ENCODE peak calls at places on chromosomes 3 and 15, in four cellular contexts. Y, S, N and Q are unnamed samples.

GRCh38 chr15:91186892-91187644 is 87.0 kb downstream of the SV2B start:
- DNase-seq in N (no peak), S (peak), Y (peak), Q (peak)

GRCh38 chr15:77870195-77871065 is 207.1 kb downstream of the TBC1D2B start:
- DNase-seq in S (peak), Y (peak), N (peak), Q (peak)

GRCh38 chr3:23800731-23801130 is 5.0 kb upstream of the UBE2E1 start:
- DNase-seq in N (no peak), S (no peak), Y (peak), Q (no peak)

GRCh38 chr3:136728918-136729317 is 23.3 kb downstream of the STAG1 start:
- DNase-seq in S (no peak), N (peak), Y (peak), Q (peak)

GRCh38 chr15:90851114-90851513 is 17.3 kb upstream of the FURIN start:
- DNase-seq in S (no peak), Y (peak), N (no peak), Q (no peak)

GRCh38 chr15:70279096-70279495 is 181.4 kb upstream of the TLE3 start:
- DNase-seq in S (no peak), N (no peak), Y (no peak), Q (no peak)

GRCh38 chr3:114732353-114732752 is 414.7 kb downstream of the ZBTB20 start:
- DNase-seq in S (no peak), Y (no peak), N (no peak), Q (no peak)

GRCh38 chr3:183193762-183194701 is 31.5 kb upstream of the LAMP3 start:
- DNase-seq in Y (peak), S (no peak), N (no peak), Q (no peak)

GRCh38 chr15:74384566-74385441 is 17.4 kb upstream of the CYP11A1 start:
- DNase-seq in Y (no peak), N (no peak), S (no peak), Q (peak)

GRCh38 chr3:136141891-136142290 is 54.2 kb downstream of the MSL2 start:
- DNase-seq in N (no peak), S (no peak), Y (peak), Q (no peak)

GRCh38 chr3:127670229-127670559 is 2.6 kb upstream of the ABTB1 start:
- DNase-seq in N (no peak), Y (no peak), S (no peak), Q (no peak)

GRCh38 chr15:24948495-24948894 is 6.3 kb upstream of the SNRPN start:
- DNase-seq in N (no peak), Y (no peak), S (no peak), Q (no peak)

GRCh38 chr15:24944939-24945338 is 9.8 kb upstream of the SNRPN start:
- DNase-seq in Y (peak), S (no peak), N (no peak), Q (no peak)

GRCh38 chr15:24945711-24946110 is 9.1 kb upstream of the SNRPN start:
- DNase-seq in S (no peak), N (no peak), Y (no peak), Q (no peak)

DNA sequence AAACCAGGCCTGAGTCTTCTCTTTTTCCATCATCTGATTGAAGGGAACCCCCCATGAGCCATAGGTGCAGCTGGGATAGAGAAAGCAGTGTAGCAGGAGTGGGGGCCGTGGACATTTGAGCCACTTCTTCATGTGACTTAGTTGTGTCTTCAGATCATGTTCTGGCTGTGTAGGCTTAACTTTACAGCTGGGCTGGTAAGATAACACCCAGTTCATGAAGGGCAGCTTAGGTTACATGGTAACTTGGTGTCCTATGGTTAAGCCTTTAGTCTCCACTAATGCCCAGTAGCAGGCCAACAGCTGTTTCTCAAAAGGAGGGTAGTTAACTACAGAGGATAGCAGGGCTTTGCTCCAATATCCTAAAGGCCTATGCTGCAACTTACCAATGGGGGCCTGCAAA is 11.4 kb upstream of the SNRPN start:
- DNase-seq in S (no peak), N (no peak), Y (no peak), Q (no peak)
- H3K23ac ChIP-seq in S (no peak), N (no peak), Y (no peak), Q (no peak)

DNA sequence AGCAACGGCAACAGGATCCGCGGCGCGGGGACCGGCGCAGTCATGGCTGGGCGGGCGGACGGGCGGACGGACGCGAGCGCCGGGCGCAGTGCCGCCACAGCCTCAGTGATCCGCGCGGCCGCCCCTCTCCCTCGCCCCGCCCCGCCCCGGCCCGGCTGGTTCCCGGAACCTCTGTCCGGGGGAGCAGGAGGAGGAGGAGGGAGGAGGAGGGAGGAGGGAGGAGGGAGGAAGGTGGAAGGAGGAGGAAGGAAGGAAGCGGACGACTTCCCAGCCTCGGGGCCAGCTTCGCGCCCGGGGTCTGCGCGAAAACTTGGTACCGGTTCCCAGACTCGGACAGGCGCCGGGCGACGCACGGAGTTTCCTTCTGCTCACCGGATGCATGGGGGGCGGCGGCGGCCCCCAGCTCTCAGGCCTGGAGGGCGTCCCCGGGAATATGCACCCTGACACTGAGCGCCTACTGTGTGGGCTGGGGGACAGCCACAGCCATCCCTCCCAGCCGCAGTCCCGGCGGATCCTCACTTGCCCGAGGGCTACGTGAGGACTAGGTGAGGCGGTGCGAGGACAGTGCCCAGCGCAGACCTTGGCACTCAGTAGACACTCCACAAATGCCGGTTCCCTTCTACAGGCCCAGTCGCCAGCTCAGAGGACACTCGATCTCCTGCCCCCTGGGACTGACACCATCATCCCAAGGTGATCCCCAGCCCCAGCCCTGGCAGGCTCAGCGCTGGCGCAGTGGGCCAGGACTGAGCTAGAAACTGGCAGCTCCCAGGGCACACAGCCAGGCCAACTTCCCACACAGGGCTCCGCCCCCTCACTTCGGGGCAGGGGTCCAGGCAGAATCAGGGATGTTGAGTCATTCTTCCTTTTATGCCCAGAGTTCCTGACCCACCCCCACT is at the start of gene SHISA5:
- DNase-seq in S (peak), N (peak), Y (peak), Q (peak)
- H3K23ac ChIP-seq in S (peak), N (no peak), Y (peak), Q (peak)

GRCh38 chr15:50906954-50907865 is 1.3 kb upstream of the AP4E1 start:
- DNase-seq in N (no peak), Y (peak), S (no peak), Q (no peak)
- H3K23ac ChIP-seq in N (no peak), Y (peak), S (no peak), Q (no peak)

DNA sequence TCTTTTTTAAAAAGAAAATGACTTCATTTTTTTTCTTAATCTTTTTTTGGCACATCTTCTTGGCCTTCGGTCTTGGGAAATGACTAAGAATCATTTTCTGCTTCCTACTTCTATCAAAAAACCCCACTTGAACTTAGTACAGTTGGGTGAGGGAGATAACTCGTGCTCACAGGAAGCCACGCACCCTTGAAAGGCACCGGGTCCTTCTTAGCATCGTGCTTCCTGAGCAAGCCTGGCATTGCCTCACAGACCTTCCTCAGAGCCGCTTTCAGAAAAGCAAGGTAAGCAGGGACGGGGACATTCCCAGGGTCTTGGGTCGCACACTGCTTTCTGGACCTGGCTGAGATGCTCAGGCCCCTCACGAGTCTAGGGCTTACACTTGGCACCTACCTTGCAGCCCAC is at the start of gene CCR4:
- DNase-seq in Y (no peak), S (no peak), N (no peak), Q (no peak)
- H3K23ac ChIP-seq in Y (no peak), S (no peak), N (no peak), Q (no peak)

DNA sequence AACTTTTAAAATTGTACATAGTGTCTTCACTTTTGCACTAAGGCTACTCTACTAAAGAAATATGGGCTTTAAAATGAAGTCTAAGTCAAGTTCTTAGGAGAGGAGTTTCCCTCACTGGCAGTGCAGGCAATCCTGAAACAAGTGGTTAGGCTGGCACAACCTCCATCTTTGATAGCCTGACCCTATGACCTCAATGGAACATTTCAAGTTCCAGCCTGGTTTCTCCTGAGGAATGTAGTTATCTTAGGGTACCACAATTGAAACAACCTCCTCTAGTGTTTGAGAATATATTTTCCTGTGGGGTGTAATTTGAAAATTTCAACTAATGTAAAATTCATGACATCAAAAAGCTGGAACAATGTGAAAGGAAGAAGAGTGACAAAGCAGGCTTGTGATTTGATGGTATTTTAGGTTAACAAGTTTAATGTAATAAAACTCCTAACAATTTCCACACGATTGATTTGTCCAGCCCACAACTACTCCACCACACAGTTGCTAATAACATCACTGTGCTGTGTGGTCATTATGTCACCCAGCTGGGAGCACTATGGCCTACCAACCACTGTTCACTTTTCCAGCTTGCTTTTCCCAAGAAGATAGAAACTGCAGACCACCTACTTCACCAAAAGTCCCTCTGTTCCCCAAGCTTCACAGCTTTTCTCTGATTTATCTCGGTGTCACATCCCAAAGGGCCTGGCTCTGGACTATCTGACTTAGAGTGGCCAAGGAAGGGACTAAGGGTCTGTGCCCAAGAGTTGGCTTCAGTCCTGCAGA is 1.8 kb downstream of the WWTR1 start:
- DNase-seq in Y (no peak), N (no peak), S (no peak), Q (no peak)
- H3K23ac ChIP-seq in Y (peak), N (no peak), S (no peak), Q (peak)

GRCh38 chr3:121414924-121415323 is 130.9 kb downstream of the POLQ start:
- DNase-seq in S (no peak), N (no peak), Y (no peak), Q (peak)

DNA sequence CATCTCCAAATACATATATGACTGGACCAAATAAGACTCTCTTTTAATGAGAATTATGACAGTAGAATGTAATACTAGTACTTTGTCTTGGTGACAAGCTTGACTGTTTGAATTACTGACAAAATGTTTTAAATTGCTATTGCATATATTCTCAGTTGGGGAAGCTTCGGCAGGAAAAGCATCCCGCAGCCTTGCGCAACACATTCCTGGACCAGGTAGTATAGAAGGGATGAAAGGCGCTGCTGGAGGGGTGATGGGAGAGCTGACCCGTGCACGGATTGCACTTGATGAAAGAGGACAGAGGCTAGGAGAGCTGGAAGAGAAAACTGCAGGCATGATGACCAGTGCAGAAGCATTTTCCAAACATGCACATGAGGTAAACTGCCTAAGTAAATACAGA is 127.6 kb downstream of the POLQ start:
- DNase-seq in N (no peak), S (no peak), Y (no peak), Q (no peak)
- H3K23ac ChIP-seq in N (no peak), S (no peak), Y (no peak), Q (no peak)

DNA sequence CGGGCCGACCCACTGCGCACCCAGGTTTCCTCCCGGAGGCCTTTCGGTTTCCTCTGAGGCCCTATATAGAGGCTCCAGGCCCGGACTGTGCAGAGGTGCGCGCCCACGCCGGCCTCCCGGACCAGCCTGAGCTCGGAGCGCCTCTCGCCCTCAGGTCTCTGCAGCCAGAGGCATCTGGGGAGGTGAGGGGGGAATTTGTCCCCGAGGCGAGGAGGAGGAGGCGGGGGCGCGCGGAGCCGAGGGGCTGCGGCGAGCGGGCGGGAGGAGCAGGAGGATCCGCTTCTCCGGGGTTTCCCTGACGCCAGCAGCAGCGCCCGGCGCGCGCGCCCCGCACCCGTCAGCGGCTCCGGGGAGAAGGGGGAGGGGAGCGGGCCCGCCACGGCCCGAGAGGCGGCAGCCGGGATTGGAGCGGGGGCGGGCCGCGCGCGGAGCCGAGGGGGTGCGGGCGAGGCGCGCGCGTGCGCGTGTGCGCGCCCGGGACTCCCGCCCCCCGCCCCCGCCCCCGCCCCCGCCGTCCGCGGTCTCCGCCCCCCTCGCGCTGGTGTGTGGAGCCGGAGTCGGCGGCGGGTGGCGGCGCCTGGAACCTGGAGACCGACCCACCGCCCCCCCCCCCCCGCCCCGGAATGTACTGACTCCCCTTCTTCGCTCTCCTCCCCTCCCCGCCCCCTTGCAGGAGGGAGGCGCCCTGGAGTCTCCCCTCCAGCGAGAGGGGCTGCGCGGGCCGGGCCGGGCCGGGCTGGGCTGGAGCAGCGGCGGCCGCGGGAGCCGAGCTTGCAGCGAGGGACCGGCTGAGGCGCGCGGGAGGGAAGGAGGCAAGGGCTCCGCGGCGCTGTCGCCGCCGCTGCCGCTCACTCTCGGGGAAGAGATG is at the start of gene NEO1:
- DNase-seq in S (peak), N (peak), Y (peak), Q (peak)
- H3K23ac ChIP-seq in S (peak), N (no peak), Y (peak), Q (peak)

GRCh38 chr3:134284438-134284837 is 33.8 kb upstream of the RYK start:
- DNase-seq in Y (no peak), S (no peak), N (no peak), Q (no peak)
- H3K23ac ChIP-seq in Y (no peak), S (no peak), N (no peak), Q (no peak)

GRCh38 chr3:39626198-39626597 is 158.7 kb downstream of the MOBP start:
- DNase-seq in N (no peak), Y (no peak), S (no peak), Q (no peak)

GRCh38 chr3:39631136-39631535 is 163.7 kb downstream of the MOBP start:
- DNase-seq in N (no peak), Y (no peak), S (no peak), Q (no peak)
- H3K23ac ChIP-seq in N (no peak), Y (no peak), S (no peak), Q (no peak)